ENCODE peak calls at places on chromosomes 12 and 14, in five cellular contexts. B, L, M, R and Z are unnamed samples.

GRCh38 chr12:11813422-11813813 is 163.9 kb downstream of the ETV6 start:
- DNase-seq in B (no peak), L (no peak), M (no peak), R (no peak), Z (no peak)

GRCh38 chr12:92224685-92225331 is 79.2 kb upstream of the BTG1 start:
- DNase-seq in B (no peak), L (no peak), M (no peak), R (no peak), Z (no peak)

GRCh38 chr12:14937689-14938088 is 648 bp downstream of the ERP27 start:
- DNase-seq in B (peak; percentile 32), L (no peak), M (no peak), R (no peak), Z (no peak)

GRCh38 chr12:2894961-2895360 is 4.3 kb downstream of the TULP3 start:
- DNase-seq in B (no peak), L (no peak), M (no peak), R (no peak), Z (no peak)

GRCh38 chr14:69662636-69663321 is 51.4 kb downstream of the SUSD6 start:
- DNase-seq in B (no peak), L (no peak), M (no peak), R (no peak), Z (no peak)

GRCh38 chr14:58912799-58913432 is 275.2 kb downstream of the DACT1 start:
- DNase-seq in B (no peak), L (no peak), M (no peak), R (no peak), Z (no peak)

GRCh38 chr12:45674583-45674982 is 54.9 kb upstream of the ARID2 start:
- DNase-seq in B (no peak), L (no peak), M (no peak), R (peak; percentile 73), Z (no peak)

GRCh38 chr14:64201296-64201695 is 92.9 kb downstream of the ESR2 start:
- DNase-seq in B (no peak), L (no peak), M (no peak), R (peak; percentile 75), Z (no peak)

GRCh38 chr12:1579626-1580025 is 14.8 kb downstream of the FBXL14 start:
- DNase-seq in B (no peak), L (no peak), M (no peak), R (no peak), Z (no peak)

GRCh38 chr14:23364164-23364571 is 804 bp downstream of the EFS start:
- DNase-seq in B (peak; percentile 58), L (no peak), M (no peak), R (no peak), Z (peak; percentile 30)

GRCh38 chr14:32545858-32546210 is 216.7 kb downstream of the AKAP6 start:
- DNase-seq in B (no peak), L (no peak), M (no peak), R (no peak), Z (no peak)

GRCh38 chr12:96520767-96521166 is 31.4 kb downstream of the CFAP54 start:
- DNase-seq in B (no peak), L (no peak), M (no peak), R (no peak), Z (no peak)

GRCh38 chr12:130214686-130215370 is 52.6 kb downstream of the FZD10 start:
- DNase-seq in B (peak; percentile 45), L (no peak), M (no peak), R (no peak), Z (no peak)

GRCh38 chr12:19161251-19161650 is 31.7 kb downstream of the PLEKHA5 start:
- DNase-seq in B (no peak), L (no peak), M (no peak), R (no peak), Z (no peak)

GRCh38 chr14:36738269-36738668 is 76.6 kb downstream of the PAX9 start:
- DNase-seq in B (no peak), L (no peak), M (no peak), R (no peak), Z (no peak)

GRCh38 chr14:59482471-59483331 is 1.5 kb downstream of the L3HYPDH start:
- DNase-seq in B (no peak), L (peak; percentile 34), M (no peak), R (no peak), Z (no peak)

GRCh38 chr14:101103321-101103901 is 199.9 kb upstream of the RTL1 start:
- DNase-seq in B (no peak), L (no peak), M (no peak), R (peak; percentile 60), Z (no peak)

GRCh38 chr12:56645201-56645716 is 525 bp downstream of the ATP5F1B start:
- DNase-seq in B (no peak), L (no peak), M (no peak), R (no peak), Z (no peak)

GRCh38 chr14:85597701-85598100 is 67.8 kb downstream of the FLRT2 start:
- DNase-seq in B (no peak), L (no peak), M (no peak), R (no peak), Z (no peak)

GRCh38 chr12:90954921-90955320 is at the start of gene CCER1:
- DNase-seq in B (no peak), L (no peak), M (no peak), R (no peak), Z (no peak)